ENCODE peak calls at places on chromosomes 13 and 19, in seven cellular contexts. W is prostate gland; J is NK-92 treated with Interleukin-12 subunit alpha and Interleukin-12 subunit beta, amount 100 ng/mL, for 24 hours; U is AG08396; F is mammary epithelial cell; V is NCI-H345; Y is activated naive CD8-positive, alpha-beta T cell treated with anti-CD3 and anti-CD28 coated beads for 36 hours. H is an unnamed sample.

GRCh38 chr13:41137241-41137640 is 4.6 kb upstream of the KBTBD6 start:
- DNase-seq in W (no peak), J (no peak), U (no peak), F (peak), V (no peak), Y (no peak), H (no peak)

GRCh38 chr19:39127812-39128510 is 2.4 kb downstream of the PAK4 start:
- DNase-seq in W (peak), J (no peak), U (no peak), F (no peak), V (no peak), Y (no peak), H (peak)

GRCh38 chr19:17796838-17797168 is 1.9 kb downstream of the B3GNT3 start:
- DNase-seq in W (no peak), J (no peak), U (no peak), F (no peak), V (no peak), Y (no peak), H (no peak)

GRCh38 chr13:48749699-48750473 is 96.2 kb downstream of the CYSLTR2 start:
- DNase-seq in W (no peak), J (peak), U (peak), F (peak), V (no peak), Y (peak), H (peak)

GRCh38 chr13:57588639-57589038 is 42.9 kb upstream of the PCDH17 start:
- DNase-seq in W (no peak), J (no peak), U (no peak), F (no peak), V (no peak), Y (no peak), H (no peak)

GRCh38 chr19:18508585-18508984 is 13.3 kb downstream of the ELL start:
- DNase-seq in W (no peak), J (no peak), U (no peak), F (no peak), V (no peak), Y (no peak), H (no peak)

GRCh38 chr19:12721656-12722565 is 1.8 kb downstream of the TNPO2 start:
- DNase-seq in W (peak), J (peak), U (peak), F (peak), V (no peak), Y (peak), H (peak)

GRCh38 chr13:35496011-35496410 is 19.5 kb upstream of the MAB21L1 start:
- DNase-seq in W (no peak), J (no peak), U (no peak), F (no peak), V (no peak), Y (no peak), H (no peak)

GRCh38 chr13:112700291-112701060 is 10.6 kb downstream of the ATP11A start:
- DNase-seq in W (no peak), J (no peak), U (no peak), F (no peak), V (no peak), Y (no peak), H (no peak)

GRCh38 chr13:28047784-28048388 is 52.5 kb downstream of the FLT3 start:
- DNase-seq in W (no peak), J (no peak), U (no peak), F (peak), V (no peak), Y (no peak), H (no peak)

GRCh38 chr13:42041017-42041683 is 7.3 kb upstream of the DGKH start:
- DNase-seq in W (peak), J (no peak), U (peak), F (peak), V (peak), Y (peak), H (peak)

GRCh38 chr19:1672769-1673644 is 20.6 kb upstream of the TCF3 start:
- DNase-seq in W (no peak), J (no peak), U (no peak), F (no peak), V (no peak), Y (no peak), H (no peak)

GRCh38 chr19:18438331-18439024 is 545 bp upstream of the ISYNA1 start:
- DNase-seq in W (peak), J (no peak), U (no peak), F (peak), V (no peak), Y (no peak), H (no peak)

GRCh38 chr13:94617389-94618000 is 15.8 kb downstream of the GPR180 start:
- DNase-seq in W (no peak), J (no peak), U (no peak), F (no peak), V (peak), Y (no peak), H (no peak)

GRCh38 chr13:33135097-33135496 is 118.9 kb downstream of the KL start:
- DNase-seq in W (no peak), J (no peak), U (no peak), F (no peak), V (no peak), Y (no peak), H (no peak)

GRCh38 chr19:37227996-37228395 is 10.0 kb downstream of the ZNF383 start:
- DNase-seq in W (no peak), J (no peak), U (no peak), F (no peak), V (peak), Y (peak), H (no peak)

GRCh38 chr19:1057185-1057857 is 9.6 kb upstream of the ARHGAP45 start:
- DNase-seq in W (no peak), J (no peak), U (no peak), F (peak), V (peak), Y (no peak), H (no peak)

GRCh38 chr13:42329239-42329638 is 57.3 kb downstream of the AKAP11 start:
- DNase-seq in W (no peak), J (no peak), U (no peak), F (no peak), V (no peak), Y (no peak), H (no peak)

GRCh38 chr13:33185853-33186252 is 99.7 kb downstream of the STARD13 start:
- DNase-seq in W (no peak), J (no peak), U (no peak), F (no peak), V (no peak), Y (no peak), H (no peak)

GRCh38 chr13:111895896-111896821 is 170.8 kb upstream of the SOX1 start:
- DNase-seq in W (no peak), J (no peak), U (no peak), F (no peak), V (no peak), Y (no peak), H (no peak)

GRCh38 chr19:1001538-1002166 is 1.4 kb downstream of the GRIN3B start:
- DNase-seq in W (no peak), J (no peak), U (peak), F (no peak), V (peak), Y (peak), H (peak)

GRCh38 chr13:41026806-41027205 is 7.7 kb upstream of the ELF1 start:
- DNase-seq in W (no peak), J (no peak), U (no peak), F (no peak), V (no peak), Y (no peak), H (no peak)

GRCh38 chr19:2421581-2422306 is 5.6 kb downstream of the TIMM13 start:
- DNase-seq in W (no peak), J (no peak), U (no peak), F (no peak), V (no peak), Y (no peak), H (no peak)

H was measured in mucosa of descending colon.